ENCODE peak calls at places on chromosomes 2 and 18, in five cellular contexts. O, T, W, A and X are unnamed samples.

GRCh38 chr2:85988914-85989270 is 100.1 kb upstream of the ST3GAL5 start:
- DNase-seq in O (no peak), T (no peak), W (no peak), A (no peak), X (no peak)

GRCh38 chr2:3151153-3151918 is 226.3 kb downstream of the EIPR1 start:
- DNase-seq in O (no peak), T (no peak), W (no peak), A (no peak), X (no peak)

GRCh38 chr2:187989925-187990623 is 301.6 kb upstream of the GULP1 start:
- DNase-seq in O (no peak), T (peak), W (no peak), A (no peak), X (no peak)

GRCh38 chr2:7363906-7364305 is 446.7 kb downstream of the RNF144A start:
- DNase-seq in O (no peak), T (peak), W (no peak), A (no peak), X (no peak)

GRCh38 chr18:13437801-13438506 is 219.4 kb downstream of the LDLRAD4 start:
- DNase-seq in O (no peak), T (no peak), W (peak), A (no peak), X (no peak)

GRCh38 chr2:226526731-226527130 is 272.9 kb downstream of the IRS1 start:
- DNase-seq in O (no peak), T (no peak), W (no peak), A (peak), X (no peak)

GRCh38 chr18:13394794-13395193 is 176.2 kb downstream of the LDLRAD4 start:
- DNase-seq in O (no peak), T (no peak), W (no peak), A (no peak), X (peak)

GRCh38 chr2:221517362-221518121 is 54.6 kb downstream of the EPHA4 start:
- DNase-seq in O (no peak), T (peak), W (peak), A (peak), X (no peak)

GRCh38 chr18:40534748-40535147 is 1420.3 kb upstream of the PIK3C3 start:
- DNase-seq in O (no peak), T (peak), W (no peak), A (peak), X (no peak)

GRCh38 chr2:239339726-239340654 is 60.8 kb downstream of the HDAC4 start:
- DNase-seq in O (no peak), T (no peak), W (no peak), A (no peak), X (no peak)

GRCh38 chr18:46302866-46303485 is 198.8 kb downstream of the HAUS1 start:
- DNase-seq in O (peak), T (no peak), W (no peak), A (no peak), X (no peak)

GRCh38 chr2:173432049-173432754 is 77.5 kb downstream of the CDCA7 start:
- DNase-seq in O (no peak), T (peak), W (no peak), A (peak), X (peak)

GRCh38 chr2:946073-947005 is 4.3 kb upstream of the SNTG2 start:
- DNase-seq in O (no peak), T (no peak), W (no peak), A (no peak), X (no peak)

GRCh38 chr2:235860846-235861245 is 307.3 kb downstream of the GBX2 start:
- DNase-seq in O (no peak), T (peak), W (no peak), A (no peak), X (no peak)

GRCh38 chr2:210577263-210578071 is 21.1 kb downstream of the CPS1 start:
- DNase-seq in O (no peak), T (peak), W (no peak), A (peak), X (peak)

GRCh38 chr18:49626842-49627360 is 65.0 kb downstream of the LIPG start:
- DNase-seq in O (no peak), T (no peak), W (no peak), A (no peak), X (no peak)

GRCh38 chr2:170554278-170554955 is 160.7 kb upstream of the SP5 start:
- DNase-seq in O (peak), T (peak), W (no peak), A (peak), X (peak)

GRCh38 chr2:60386436-60386835 is 167.0 kb downstream of the BCL11A start:
- DNase-seq in O (no peak), T (no peak), W (no peak), A (no peak), X (no peak)

GRCh38 chr2:199855812-199856211 is 4.8 kb upstream of the FTCDNL1 start:
- DNase-seq in O (no peak), T (no peak), W (no peak), A (no peak), X (no peak)

GRCh38 chr18:80106482-80107051 is 2.5 kb upstream of the ADNP2 start:
- DNase-seq in O (no peak), T (no peak), W (no peak), A (no peak), X (no peak)

GRCh38 chr2:143802242-143802641 is 673.0 kb downstream of the ARHGAP15 start:
- DNase-seq in O (no peak), T (peak), W (no peak), A (peak), X (no peak)

GRCh38 chr2:175030380-175031271 is 25.4 kb upstream of the CHN1 start:
- DNase-seq in O (no peak), T (peak), W (no peak), A (peak), X (no peak)

GRCh38 chr18:35122586-35123224 is 81.5 kb downstream of the MAPRE2 start:
- DNase-seq in O (no peak), T (no peak), W (no peak), A (no peak), X (no peak)

GRCh38 chr2:27308359-27308875 is at the start of gene UCN:
- DNase-seq in O (peak), T (no peak), W (no peak), A (peak), X (peak)

GRCh38 chr2:177495945-177496344 is 103.4 kb downstream of the AGPS start:
- DNase-seq in O (no peak), T (no peak), W (no peak), A (no peak), X (no peak)

GRCh38 chr2:239570216-239570925 is 169.6 kb upstream of the HDAC4 start:
- DNase-seq in O (peak), T (no peak), W (no peak), A (no peak), X (no peak)

GRCh38 chr2:17621781-17622180 is 81.3 kb downstream of the VSNL1 start:
- DNase-seq in O (no peak), T (peak), W (no peak), A (peak), X (peak)

GRCh38 chr2:239830718-239831271 is 194.3 kb downstream of the NDUFA10 start:
- DNase-seq in O (peak), T (no peak), W (no peak), A (no peak), X (no peak)

GRCh38 chr2:56334622-56335021 is 150.8 kb downstream of the CCDC85A start:
- DNase-seq in O (no peak), T (no peak), W (no peak), A (peak), X (no peak)

GRCh38 chr18:58189008-58189407 is 145.0 kb downstream of the NEDD4L start:
- DNase-seq in O (no peak), T (no peak), W (no peak), A (no peak), X (no peak)

GRCh38 chr2:106343274-106343673 is 124.9 kb downstream of the RGPD3 start:
- DNase-seq in O (no peak), T (no peak), W (no peak), A (no peak), X (no peak)

GRCh38 chr2:189164732-189165131 is 14.8 kb downstream of the COL5A2 start:
- DNase-seq in O (no peak), T (peak), W (no peak), A (peak), X (no peak)

DNA sequence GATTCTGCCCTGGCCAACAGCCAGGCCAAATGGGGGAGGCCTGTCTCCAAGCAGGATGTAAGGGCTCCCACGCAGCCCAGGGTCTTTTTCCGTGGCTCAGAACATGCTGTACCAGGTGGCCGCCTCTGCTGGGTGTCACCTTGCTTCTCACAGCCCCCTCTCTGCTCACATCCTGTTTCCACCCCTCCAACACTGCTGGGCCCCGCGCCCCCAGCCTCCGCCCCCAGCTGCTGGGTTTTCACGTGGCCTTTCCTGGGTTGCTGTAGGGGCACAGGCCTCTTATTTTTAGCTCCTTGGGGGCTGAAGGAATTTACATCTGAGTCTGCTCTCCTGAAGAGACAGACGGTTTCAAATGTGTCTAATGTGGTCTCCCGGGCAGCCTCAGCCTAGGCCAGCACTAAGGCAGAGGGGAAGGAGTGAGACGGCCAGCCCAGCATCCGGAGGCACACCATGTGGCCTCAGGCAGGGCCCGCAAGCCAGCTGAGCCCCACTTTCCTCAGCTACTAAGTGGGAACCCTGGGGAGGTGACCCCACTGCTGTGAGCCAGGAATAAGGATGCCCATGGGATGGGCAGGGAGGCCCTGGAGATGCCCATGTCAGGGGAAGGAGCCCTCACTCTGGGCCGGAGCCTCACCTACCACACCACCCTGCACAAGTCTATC is 18.7 kb upstream of the DUSP2 start:
- DNase-seq in O (no peak), T (no peak), W (no peak), A (no peak), X (peak)
- H3K27ac ChIP-seq in O (no peak), T (no peak), W (peak), A (no peak), X (no peak)

DNA sequence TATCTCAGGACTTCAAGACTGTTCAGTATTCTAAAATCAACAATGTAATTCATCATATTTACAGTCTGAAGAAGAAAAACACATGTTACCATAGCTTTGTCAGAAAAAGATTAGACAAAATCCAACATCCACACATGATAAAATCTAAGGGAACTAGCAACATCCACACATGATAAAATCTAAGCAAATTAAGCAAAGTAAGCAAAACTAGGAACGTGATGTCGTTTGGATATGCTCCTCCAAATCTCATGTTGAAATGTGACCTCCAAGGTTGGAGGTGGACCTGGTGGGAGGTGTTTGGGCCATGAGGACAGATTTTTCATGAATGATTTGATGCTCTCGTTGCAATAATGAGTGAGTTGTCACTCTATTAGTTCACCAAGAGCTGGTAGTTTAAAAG is 717.3 kb upstream of the HS6ST1 start:
- DNase-seq in O (no peak), T (no peak), W (no peak), A (no peak), X (no peak)
- H3K4me3 ChIP-seq in O (no peak), T (no peak), W (no peak), A (no peak), X (no peak)

DNA sequence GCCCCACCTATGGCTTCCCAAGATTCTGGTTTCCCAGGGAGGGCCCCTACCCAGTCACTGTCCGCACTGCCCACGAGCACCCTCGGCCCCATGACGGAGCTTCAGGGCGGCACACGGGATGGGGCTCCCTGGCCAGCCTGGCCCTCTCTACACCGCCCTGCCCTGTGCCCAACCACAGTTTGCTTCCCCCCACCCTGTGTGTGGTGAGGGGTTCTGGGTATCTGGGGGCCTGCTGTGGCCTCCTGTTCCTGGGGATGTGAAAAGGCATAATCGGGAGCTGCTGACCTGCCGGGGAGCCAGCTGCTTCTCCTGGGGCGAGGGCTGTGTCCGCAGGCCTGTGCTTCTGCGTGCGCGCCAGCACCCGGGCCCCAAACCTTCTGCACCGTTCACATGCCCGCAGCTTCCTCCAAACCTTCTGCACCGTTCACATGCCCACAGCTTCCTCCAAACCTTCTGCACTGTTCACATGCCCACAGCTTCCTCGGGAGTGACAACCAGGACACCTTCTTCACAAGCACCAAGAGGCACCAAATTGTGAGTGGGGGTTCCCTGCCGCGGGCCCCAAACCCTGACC is 12.4 kb downstream of the ANO7 start:
- DNase-seq in O (no peak), T (no peak), W (no peak), A (no peak), X (peak)
- H3K27ac ChIP-seq in O (no peak), T (no peak), W (no peak), A (no peak), X (no peak)

GRCh38 chr2:46964835-46965560 is 49.4 kb upstream of the MCFD2 start:
- DNase-seq in O (no peak), T (peak), W (no peak), A (no peak), X (peak)

GRCh38 chr2:46970334-46971288 is 55.0 kb upstream of the MCFD2 start:
- DNase-seq in O (no peak), T (peak), W (no peak), A (peak), X (peak)

GRCh38 chr2:46971914-46972313 is 56.3 kb upstream of the MCFD2 start:
- DNase-seq in O (no peak), T (no peak), W (no peak), A (no peak), X (peak)

GRCh38 chr2:46966576-46966975 is 51.0 kb upstream of the MCFD2 start:
- DNase-seq in O (no peak), T (peak), W (no peak), A (no peak), X (no peak)

DNA sequence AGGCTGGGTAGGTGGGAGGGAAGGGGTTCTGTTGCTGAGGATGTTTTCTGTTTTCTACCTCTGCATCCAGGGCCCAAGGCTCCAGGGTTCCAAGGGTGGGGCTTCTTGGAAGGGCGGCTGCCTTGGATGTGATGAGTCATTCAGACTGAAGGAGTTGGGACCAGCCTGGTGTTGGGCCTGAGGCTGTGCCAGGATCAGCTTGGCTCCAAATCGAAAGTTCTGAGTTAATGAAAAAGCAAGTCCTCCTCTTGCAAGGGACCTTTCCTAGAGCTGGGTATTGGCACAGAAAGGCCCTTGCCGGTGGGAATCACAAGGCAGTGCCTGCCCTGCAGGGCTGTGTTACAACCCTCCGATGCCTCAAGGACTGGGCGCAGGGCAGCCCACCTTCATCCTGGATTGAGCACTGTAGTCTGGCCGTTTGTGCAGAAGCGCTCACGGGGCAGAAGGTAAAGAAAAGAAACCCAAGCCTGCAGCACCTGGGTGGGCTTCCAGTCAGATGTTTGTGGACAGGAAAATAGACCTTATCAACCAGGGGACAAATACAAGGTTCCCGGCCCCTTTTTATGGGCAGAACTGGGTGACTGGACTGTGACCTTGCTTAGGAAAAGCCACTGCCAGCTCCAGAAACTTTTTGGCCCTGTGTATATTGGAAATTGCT is 52.5 kb upstream of the MCFD2 start:
- DNase-seq in O (peak), T (peak), W (no peak), A (peak), X (peak)
- H3K4me3 ChIP-seq in O (no peak), T (peak), W (no peak), A (peak), X (peak)